ENCODE peak calls at places on chromosomes 6 and 20, in five cellular contexts. J is Peyer's patch, G is adrenal gland, B is GM23338, D is HCT116. T is an unnamed sample. For H3K4me1, the result is how much of the 10 kb centered on the place peaks cover.

GRCh38 chr6:28390688-28391087 is 8.9 kb downstream of the ZSCAN12 start:
- DNase-seq in J (no peak), G (no peak), B (no peak), D (no peak), T (no peak)

GRCh38 chr6:102154176-102154575 is 760.7 kb downstream of the GRIK2 start:
- DNase-seq in J (no peak), G (no peak), B (no peak), D (no peak), T (no peak)

GRCh38 chr6:120779441-120779840 is 554.8 kb downstream of the TBC1D32 start:
- DNase-seq in J (no peak), G (no peak), B (no peak), D (no peak), T (no peak)

GRCh38 chr6:165223736-165224135 is 85.7 kb downstream of the C6orf118 start:
- DNase-seq in J (no peak), G (no peak), B (no peak), D (no peak), T (no peak)

GRCh38 chr6:47366335-47366879 is 56.7 kb upstream of the TNFRSF21 start:
- DNase-seq in J (no peak), G (no peak), B (no peak), D (no peak), T (no peak)

GRCh38 chr20:42093542-42094440 is 475.6 kb upstream of the CHD6 start:
- DNase-seq in J (no peak), G (no peak), B (no peak), D (no peak), T (no peak)

GRCh38 chr20:41005361-41005729 is 23.3 kb upstream of the TOP1 start:
- DNase-seq in J (no peak), G (peak), B (no peak), D (peak), T (no peak)

GRCh38 chr6:42403415-42403814 is 48.3 kb downstream of the TRERF1 start:
- DNase-seq in J (no peak), G (no peak), B (no peak), D (no peak), T (no peak)

GRCh38 chr6:84078335-84078734 is 44.8 kb downstream of the MRAP2 start:
- DNase-seq in J (no peak), G (no peak), B (peak), D (no peak), T (no peak)

GRCh38 chr6:20868397-20869185 is 334.3 kb downstream of the CDKAL1 start:
- DNase-seq in J (no peak), G (no peak), B (peak), D (no peak), T (no peak)

GRCh38 chr6:143759666-143760065 is 81.9 kb downstream of the PHACTR2 start:
- DNase-seq in J (no peak), G (no peak), B (no peak), D (no peak), T (no peak)

GRCh38 chr20:31937820-31938219 is 14.0 kb downstream of the PDRG1 start:
- DNase-seq in J (no peak), G (no peak), B (no peak), D (no peak), T (no peak)

GRCh38 chr20:45993197-45993951 is 15.3 kb upstream of the MMP9 start:
- DNase-seq in J (no peak), G (no peak), B (peak), D (peak), T (no peak)

GRCh38 chr20:8150591-8150990 is 18.5 kb downstream of the PLCB1 start:
- DNase-seq in J (no peak), G (no peak), B (no peak), D (no peak), T (no peak)

GRCh38 chr20:6053776-6054688 is at the start of gene LRRN4:
- DNase-seq in J (no peak), G (no peak), B (peak), D (peak), T (no peak)

GRCh38 chr20:59463541-59463940 is 140.8 kb upstream of the PHACTR3 start:
- DNase-seq in J (no peak), G (no peak), B (no peak), D (no peak), T (no peak)

GRCh38 chr20:21357851-21358250 is 39.5 kb downstream of the NKX2-4 start:
- DNase-seq in J (no peak), G (no peak), B (no peak), D (no peak), T (no peak)

GRCh38 chr6:85348643-85349042 is 101.2 kb upstream of the NT5E start:
- DNase-seq in J (no peak), G (no peak), B (no peak), D (no peak), T (no peak)

GRCh38 chr20:64268180-64268579 is 12.6 kb downstream of the PCMTD2 start:
- DNase-seq in J (no peak), G (no peak), B (peak), D (no peak), T (no peak)

GRCh38 chr6:21808551-21809181 is 215.1 kb downstream of the SOX4 start:
- DNase-seq in J (no peak), G (peak), B (no peak), D (no peak), T (no peak)

GRCh38 chr6:57086843-57087242 is 3.1 kb upstream of the ZNF451 start:
- DNase-seq in J (no peak), G (no peak), B (no peak), D (no peak), T (no peak)

DNA sequence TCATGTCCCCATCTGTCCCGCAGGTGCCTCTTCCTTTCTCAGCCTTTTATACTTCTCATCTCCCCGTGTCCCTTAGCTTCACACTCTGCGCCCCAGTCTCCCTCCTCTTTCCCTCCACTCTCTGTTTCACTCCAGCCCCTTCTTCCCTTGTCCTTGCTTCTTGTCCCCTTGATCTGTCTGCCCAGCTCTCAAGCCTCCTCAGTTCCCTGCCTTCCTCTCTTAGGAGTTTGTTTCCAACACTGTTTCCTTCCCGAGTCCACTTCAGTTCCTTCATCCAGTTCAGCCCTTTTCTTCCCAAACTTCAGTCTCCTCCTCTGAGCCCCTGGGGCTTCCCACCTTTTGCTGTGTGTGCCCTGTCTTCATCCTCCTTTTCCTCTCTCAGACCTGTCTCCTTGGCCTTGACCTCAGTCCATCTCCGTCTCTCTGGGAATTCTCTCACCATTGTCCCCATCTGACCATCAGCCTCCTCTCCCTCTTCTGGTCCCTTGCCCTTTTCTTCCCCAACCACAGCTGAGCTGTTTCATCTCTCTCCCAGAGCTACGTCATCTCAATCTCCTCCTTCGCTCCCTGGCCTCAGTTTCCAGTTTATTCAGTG is 2.8 kb upstream of the DDR1 start:
- DNase-seq in J (no peak), G (no peak), B (no peak), D (no peak), T (no peak)
- H3K4me3 ChIP-seq in J (no peak), G (no peak), B (peak), D (no peak), T (no peak)

GRCh38 chr6:107731422-107732319 is 92.4 kb downstream of the SCML4 start:
- DNase-seq in J (peak), G (no peak), B (no peak), D (no peak), T (peak)
- H3K4me1 ChIP-seq in J (under half), G (under half), B (under half), D (under half), T (half or more)

GRCh38 chr6:44224978-44225330 is 1.6 kb downstream of the SLC29A1 start:
- DNase-seq in J (no peak), G (no peak), B (no peak), D (no peak), T (no peak)

GRCh38 chr6:44225579-44226325 is 2.4 kb downstream of the SLC29A1 start:
- DNase-seq in J (no peak), G (peak), B (no peak), D (no peak), T (no peak)

GRCh38 chr6:44223471-44224153 is at the start of gene SLC29A1:
- DNase-seq in J (peak), G (peak), B (peak), D (no peak), T (peak)

GRCh38 chr6:44222987-44223470 is 366 bp upstream of the SLC29A1 start:
- DNase-seq in J (no peak), G (no peak), B (peak), D (no peak), T (no peak)

GRCh38 chr6:44224154-44224977 is 971 bp downstream of the SLC29A1 start:
- DNase-seq in J (no peak), G (peak), B (no peak), D (no peak), T (no peak)
- H3K4me3 ChIP-seq in J (peak), G (no peak), B (peak), D (peak), T (peak)

GRCh38 chr20:48735112-48735511 is 92.7 kb downstream of the PREX1 start:
- DNase-seq in J (no peak), G (no peak), B (no peak), D (no peak), T (no peak)

GRCh38 chr20:48736636-48737035 is 91.2 kb downstream of the PREX1 start:
- DNase-seq in J (no peak), G (no peak), B (no peak), D (no peak), T (no peak)

GRCh38 chr20:48738094-48738398 is 89.8 kb downstream of the PREX1 start:
- DNase-seq in J (no peak), G (no peak), B (no peak), D (no peak), T (no peak)

GRCh38 chr20:48737463-48738093 is 90.2 kb downstream of the PREX1 start:
- DNase-seq in J (no peak), G (no peak), B (no peak), D (no peak), T (no peak)

GRCh38 chr20:48736231-48736630 is 91.6 kb downstream of the PREX1 start:
- DNase-seq in J (no peak), G (no peak), B (no peak), D (no peak), T (no peak)
- H3K4me1 ChIP-seq in J (under half), G (under half), B (under half), D (under half), T (half or more)

GRCh38 chr6:133241901-133242760 is 974 bp downstream of the EYA4 start:
- DNase-seq in J (no peak), G (no peak), B (peak), D (no peak), T (no peak)

GRCh38 chr6:133242761-133243590 is 1.8 kb downstream of the EYA4 start:
- DNase-seq in J (no peak), G (no peak), B (peak), D (no peak), T (no peak)

GRCh38 chr6:133240511-133241087 is 558 bp upstream of the EYA4 start:
- DNase-seq in J (no peak), G (no peak), B (peak), D (no peak), T (no peak)

GRCh38 chr6:133243723-133244122 is 2.6 kb downstream of the EYA4 start:
- DNase-seq in J (no peak), G (no peak), B (no peak), D (no peak), T (no peak)

DNA sequence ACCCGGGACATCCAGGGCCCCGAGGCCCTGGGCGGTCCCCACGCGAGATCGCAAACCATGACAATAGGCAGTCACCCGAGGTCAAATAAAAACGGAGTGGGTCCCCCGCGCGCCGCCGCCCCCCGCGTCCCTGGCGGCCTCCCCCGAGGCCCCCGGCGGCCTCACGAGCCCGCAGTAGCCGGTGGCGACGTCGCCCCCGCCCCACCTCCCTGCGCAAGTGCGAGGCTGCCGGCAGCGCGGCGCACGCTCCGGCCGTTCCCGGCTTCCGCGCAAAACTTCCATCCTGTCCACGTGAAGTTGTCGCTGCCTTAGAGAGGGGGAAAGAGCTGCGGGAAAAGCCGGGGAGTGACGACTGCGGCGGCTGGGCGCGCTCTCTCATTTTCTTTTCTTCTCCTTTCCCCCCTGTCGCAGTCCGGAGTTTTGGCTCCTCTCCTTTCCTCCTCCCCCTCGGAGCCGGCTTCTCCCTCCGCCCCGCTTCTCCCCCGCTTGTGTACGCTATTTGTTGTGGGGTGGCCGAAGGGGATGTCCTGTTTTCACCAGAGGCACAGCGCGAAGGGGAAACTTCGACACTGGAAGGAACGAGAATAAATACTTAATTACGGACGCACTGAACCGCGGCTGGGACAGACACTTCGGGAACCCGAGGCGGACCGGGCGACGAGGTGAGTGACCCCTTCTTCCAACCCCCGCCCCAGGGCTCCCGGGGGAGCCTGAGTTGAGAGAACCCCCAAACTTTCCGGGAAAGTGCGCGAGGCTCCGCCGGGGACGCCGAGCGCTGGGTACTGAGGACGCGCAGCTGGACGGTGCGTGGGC is at the start of gene EYA4:
- DNase-seq in J (no peak), G (no peak), B (peak), D (no peak), T (no peak)
- H3K4me3 ChIP-seq in J (peak), G (peak), B (peak), D (no peak), T (no peak)

GRCh38 chr6:96613291-96613999 is 50.5 kb downstream of the FHL5 start:
- DNase-seq in J (no peak), G (no peak), B (peak), D (no peak), T (no peak)
- H3K4me1 ChIP-seq in J (under half), G (under half), B (under half), D (under half), T (under half)

DNA sequence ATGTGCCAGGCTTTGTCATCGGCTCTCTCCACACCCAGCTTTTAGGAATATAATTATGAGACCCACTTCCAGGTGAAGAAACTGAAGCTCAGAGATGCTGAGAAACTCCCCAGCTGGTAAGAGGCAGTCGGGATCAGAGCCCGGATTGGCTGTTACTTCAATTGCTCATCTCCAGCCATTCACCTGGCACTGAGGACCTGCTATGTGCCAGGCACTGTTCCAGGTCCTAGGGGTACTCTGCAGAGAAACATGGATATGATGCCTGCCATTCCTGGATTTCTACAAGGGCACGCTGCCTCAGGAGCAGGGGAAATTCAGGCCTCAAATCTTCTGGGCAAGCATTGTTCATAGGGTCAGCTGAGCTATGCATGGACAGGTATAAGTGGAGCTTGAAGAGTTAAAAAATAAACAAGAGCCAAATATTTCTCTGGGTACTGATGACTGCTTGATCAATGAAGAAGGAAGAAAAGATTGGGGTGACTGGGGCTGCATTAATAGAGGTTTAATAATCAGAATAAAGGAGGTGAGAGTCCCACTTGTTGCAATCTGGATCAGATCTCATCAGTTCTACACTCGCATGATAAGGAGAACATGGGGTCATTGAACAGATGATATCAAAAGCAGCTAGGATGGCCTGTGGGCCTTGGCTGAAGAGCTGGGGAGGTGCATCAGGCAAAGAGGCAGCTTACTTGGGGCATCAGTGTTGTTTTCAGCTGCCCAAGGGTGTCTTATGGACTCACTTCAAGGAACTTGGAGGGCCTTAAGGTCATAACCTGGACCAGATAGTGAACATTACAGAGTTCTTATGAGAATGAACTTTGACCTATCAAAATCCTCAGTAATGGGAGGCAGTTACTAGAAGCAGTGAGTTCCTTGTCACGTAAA is 80.9 kb upstream of the TOX2 start:
- DNase-seq in J (no peak), G (no peak), B (no peak), D (no peak), T (no peak)
- H3K4me3 ChIP-seq in J (no peak), G (no peak), B (no peak), D (no peak), T (no peak)

GRCh38 chr20:50312002-50312681 is 121.5 kb downstream of the CEBPB start:
- DNase-seq in J (no peak), G (no peak), B (no peak), D (no peak), T (no peak)
- H3K4me1 ChIP-seq in J (under half), G (under half), B (under half), D (under half), T (under half)

DNA sequence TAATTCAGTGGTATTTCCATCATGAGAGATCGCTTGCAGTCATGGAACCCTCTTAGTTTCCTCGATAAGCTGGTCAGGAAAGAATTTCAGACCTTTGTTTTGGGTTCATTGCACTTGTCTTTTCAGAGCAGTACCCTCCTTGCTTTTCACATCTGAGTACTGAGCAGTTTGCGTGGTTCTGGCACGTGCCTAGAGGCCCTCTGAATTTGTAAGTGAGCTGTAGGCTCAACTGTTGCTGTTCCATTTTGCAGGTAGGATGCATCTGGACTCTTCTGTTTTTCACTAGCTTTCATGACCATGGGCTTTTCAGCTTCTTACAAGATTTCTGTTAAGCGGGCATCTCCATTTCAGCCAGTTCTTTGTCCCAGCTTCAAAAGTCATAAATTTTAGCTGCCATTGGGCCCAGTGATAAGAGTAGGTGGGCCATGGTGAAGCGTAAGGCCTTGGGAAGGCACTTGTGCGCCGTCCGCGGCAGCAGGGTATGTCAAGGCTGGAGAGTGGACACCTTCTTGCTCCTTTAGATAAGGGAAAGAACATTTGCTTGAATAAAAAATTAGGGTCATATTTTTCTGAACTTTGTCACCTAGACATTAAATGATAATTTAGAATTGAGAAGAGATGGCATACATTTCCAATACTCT is 35.8 kb downstream of the HIVEP1 start:
- DNase-seq in J (no peak), G (no peak), B (no peak), D (no peak), T (no peak)
- H3K4me3 ChIP-seq in J (no peak), G (no peak), B (no peak), D (no peak), T (no peak)

T was measured in CD4-positive, alpha-beta memory T cell.